ENCODE peak calls at places on chromosome X, in six cellular contexts. M, T, L, E, W and R are unnamed samples.

GRCh38 chrX:25618248-25618647 is 519.9 kb upstream of the MAGEB18 start:
- DNase-seq in M (no peak), T (no peak), L (no peak), E (no peak), W (no peak), R (no peak)

GRCh38 chrX:38484607-38485498 is 76.5 kb upstream of the TSPAN7 start:
- DNase-seq in M (no peak), T (no peak), L (no peak), E (no peak), W (no peak), R (no peak)

GRCh38 chrX:48475295-48475694 is 704 bp upstream of the FTSJ1 start:
- DNase-seq in M (no peak), T (no peak), L (no peak), E (no peak), W (no peak), R (no peak)

GRCh38 chrX:4397471-4397870 is 684.0 kb upstream of the PRKX start:
- DNase-seq in M (no peak), T (no peak), L (no peak), E (no peak), W (no peak), R (no peak)

GRCh38 chrX:55220119-55220794 is at the start of gene PAGE5:
- DNase-seq in M (no peak), T (no peak), L (no peak), E (no peak), W (no peak), R (no peak)

GRCh38 chrX:69214463-69214862 is 49.2 kb upstream of the PJA1 start:
- DNase-seq in M (no peak), T (no peak), L (no peak), E (no peak), W (no peak), R (no peak)

GRCh38 chrX:153562546-153562945 is 36.4 kb downstream of the CCNQ start:
- DNase-seq in M (no peak), T (no peak), L (no peak), E (no peak), W (no peak), R (no peak)

GRCh38 chrX:97551821-97552220 is 668.1 kb downstream of the RPA4 start:
- DNase-seq in M (no peak), T (no peak), L (no peak), E (no peak), W (no peak), R (no peak)

GRCh38 chrX:17654116-17654515 is 83.2 kb upstream of the SCML1 start:
- DNase-seq in M (no peak), T (no peak), L (no peak), E (no peak), W (no peak), R (no peak)

GRCh38 chrX:50903387-50904027 is 7.0 kb upstream of the BMP15 start:
- DNase-seq in M (no peak), T (peak), L (no peak), E (no peak), W (peak), R (no peak)

GRCh38 chrX:34655496-34656258 is 1.4 kb downstream of the TMEM47 start:
- DNase-seq in M (no peak), T (no peak), L (no peak), E (no peak), W (no peak), R (no peak)

GRCh38 chrX:46903458-46904242 is 8.6 kb upstream of the JADE3 start:
- DNase-seq in M (peak), T (peak), L (peak), E (peak), W (peak), R (peak)

GRCh38 chrX:96440941-96441340 is 243.7 kb upstream of the DIAPH2 start:
- DNase-seq in M (peak), T (no peak), L (no peak), E (no peak), W (no peak), R (no peak)

GRCh38 chrX:80335062-80335830 is 85.0 kb upstream of the TENT5D start:
- DNase-seq in M (peak), T (peak), L (peak), E (no peak), W (peak), R (peak)

GRCh38 chrX:155028749-155029360 is 2.2 kb downstream of the FUNDC2 start:
- DNase-seq in M (no peak), T (no peak), L (no peak), E (no peak), W (no peak), R (no peak)

GRCh38 chrX:155026420-155026726 is 271 bp upstream of the FUNDC2 start:
- DNase-seq in M (no peak), T (peak), L (no peak), E (no peak), W (no peak), R (no peak)

GRCh38 chrX:155026727-155027508 is at the start of gene FUNDC2:
- DNase-seq in M (peak), T (peak), L (peak), E (peak), W (peak), R (peak)

GRCh38 chrX:155027509-155028066 is 944 bp downstream of the FUNDC2 start:
- DNase-seq in M (no peak), T (no peak), L (no peak), E (no peak), W (no peak), R (no peak)

GRCh38 chrX:155028192-155028591 is 1.5 kb downstream of the FUNDC2 start:
- DNase-seq in M (no peak), T (no peak), L (no peak), E (no peak), W (no peak), R (no peak)
- H3K27ac ChIP-seq in M (peak), T (peak), L (peak), E (peak), W (no peak), R (peak)

GRCh38 chrX:41629539-41629938 is 59.2 kb upstream of the GPR34 start:
- DNase-seq in M (no peak), T (no peak), L (no peak), E (no peak), W (no peak), R (no peak)

GRCh38 chrX:41634284-41634683 is 54.5 kb upstream of the GPR34 start:
- DNase-seq in M (no peak), T (no peak), L (no peak), E (no peak), W (no peak), R (no peak)
- H3K27ac ChIP-seq in M (no peak), T (no peak), L (no peak), E (no peak), W (no peak), R (no peak)

GRCh38 chrX:10106801-10107200 is 50.0 kb upstream of the CLCN4 start:
- DNase-seq in M (no peak), T (no peak), L (no peak), E (no peak), W (no peak), R (no peak)

GRCh38 chrX:10110316-10110932 is 46.4 kb upstream of the CLCN4 start:
- DNase-seq in M (no peak), T (no peak), L (no peak), E (no peak), W (no peak), R (no peak)

GRCh38 chrX:10110984-10111363 is 45.8 kb upstream of the CLCN4 start:
- DNase-seq in M (no peak), T (no peak), L (no peak), E (no peak), W (no peak), R (no peak)

GRCh38 chrX:10109695-10110094 is 47.1 kb upstream of the CLCN4 start:
- DNase-seq in M (no peak), T (no peak), L (peak), E (no peak), W (no peak), R (no peak)

DNA sequence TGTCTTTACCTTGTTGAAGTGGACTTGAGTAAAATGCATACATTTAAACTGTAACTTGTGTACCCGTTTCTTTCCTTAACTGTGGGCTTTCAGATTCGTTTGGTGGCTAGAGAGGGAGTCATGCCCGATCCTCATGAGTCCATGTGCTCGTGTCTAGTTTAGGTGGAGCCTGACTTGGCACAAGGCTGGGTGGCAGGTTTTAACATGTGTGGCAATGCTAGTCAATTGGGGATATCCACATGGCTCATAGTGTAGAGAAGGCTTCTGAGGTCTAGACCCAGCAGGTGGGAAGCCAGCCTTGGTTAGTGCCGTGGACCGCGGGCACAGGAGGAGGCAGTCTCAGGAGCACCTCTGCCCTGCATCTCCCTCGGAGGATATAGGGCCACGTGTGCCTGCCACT is 48.5 kb upstream of the CLCN4 start:
- DNase-seq in M (no peak), T (no peak), L (no peak), E (no peak), W (no peak), R (no peak)
- H3K27ac ChIP-seq in M (no peak), T (no peak), L (no peak), E (no peak), W (no peak), R (no peak)

GRCh38 chrX:119817130-119817690 is 25.8 kb upstream of the RPL39 start:
- DNase-seq in M (no peak), T (no peak), L (no peak), E (no peak), W (no peak), R (no peak)

GRCh38 chrX:119816300-119816699 is 24.9 kb upstream of the RPL39 start:
- DNase-seq in M (peak), T (no peak), L (no peak), E (no peak), W (no peak), R (no peak)
- H3K27ac ChIP-seq in M (peak), T (no peak), L (no peak), E (no peak), W (no peak), R (no peak)

GRCh38 chrX:13938766-13939530 is 90.7 kb downstream of the GEMIN8 start:
- DNase-seq in M (no peak), T (no peak), L (no peak), E (no peak), W (no peak), R (no peak)

GRCh38 chrX:13938053-13938765 is 91.5 kb downstream of the GEMIN8 start:
- DNase-seq in M (no peak), T (peak), L (peak), E (no peak), W (peak), R (peak)

GRCh38 chrX:13939741-13940597 is 89.7 kb downstream of the GEMIN8 start:
- DNase-seq in M (no peak), T (no peak), L (no peak), E (no peak), W (peak), R (no peak)

GRCh38 chrX:13936804-13937203 is 92.9 kb downstream of the GEMIN8 start:
- DNase-seq in M (no peak), T (no peak), L (no peak), E (no peak), W (no peak), R (no peak)

DNA sequence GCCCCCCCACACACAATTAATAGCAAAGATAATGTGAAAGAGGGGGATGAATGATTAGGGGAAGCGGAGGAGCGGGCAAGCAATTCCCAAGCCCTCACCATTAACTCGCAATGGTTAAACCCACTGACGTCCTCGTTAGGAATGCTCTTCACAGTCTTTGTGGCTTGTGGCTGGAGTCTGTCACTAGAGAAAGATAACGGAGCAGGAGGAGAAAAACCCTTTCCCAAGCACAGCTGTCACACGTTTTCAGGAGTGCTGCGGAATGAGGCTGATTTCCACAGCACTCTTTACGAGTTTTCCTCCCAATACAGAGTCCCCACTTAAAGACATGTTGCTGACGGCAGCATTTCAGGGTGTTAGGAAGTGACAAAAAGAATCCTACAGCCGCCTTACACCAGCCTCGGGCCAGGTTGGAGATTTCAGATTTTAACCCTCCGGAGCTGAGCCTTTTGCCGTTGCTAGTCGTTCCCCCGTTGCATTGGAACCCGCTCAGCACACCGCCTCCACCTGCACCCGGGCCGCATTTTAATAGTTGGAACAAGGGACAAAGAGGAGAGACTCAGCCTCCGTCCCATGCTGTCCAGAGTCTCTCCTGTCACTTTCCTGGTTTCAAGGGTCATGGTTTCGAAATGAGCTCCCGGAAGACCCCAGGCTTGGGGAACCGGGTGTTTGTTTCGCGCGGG is 92.2 kb downstream of the GEMIN8 start:
- DNase-seq in M (no peak), T (no peak), L (no peak), E (no peak), W (peak), R (no peak)
- H3K27ac ChIP-seq in M (no peak), T (no peak), L (no peak), E (no peak), W (peak), R (no peak)

DNA sequence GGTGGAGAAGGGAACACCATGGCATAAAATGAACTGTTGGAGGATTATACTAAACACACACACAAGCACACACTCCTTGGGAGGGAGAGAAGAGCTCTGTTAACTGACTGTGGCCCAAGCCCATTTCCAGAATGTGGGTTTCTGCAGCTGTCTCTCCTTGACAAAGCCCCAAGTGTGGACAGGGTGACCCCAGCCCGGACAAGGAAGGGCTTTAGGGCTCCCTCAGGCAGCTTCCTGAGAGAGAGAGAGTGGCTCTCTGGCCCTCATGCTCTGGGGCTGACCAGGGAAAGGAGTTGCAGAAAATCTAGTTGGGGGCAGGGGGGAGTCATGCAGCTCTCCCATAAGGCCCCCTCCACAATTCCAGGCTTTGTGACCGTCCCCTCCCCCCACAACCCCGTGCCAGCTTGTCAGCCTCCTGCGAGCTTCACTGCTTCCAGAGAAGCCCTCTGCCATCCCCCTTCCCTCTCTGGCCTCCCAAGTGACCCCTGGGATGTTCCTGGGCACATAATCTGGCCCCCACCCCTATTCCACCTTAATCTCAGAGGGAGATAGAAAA is 590 bp downstream of the ARHGEF9 start:
- DNase-seq in M (no peak), T (no peak), L (peak), E (no peak), W (no peak), R (no peak)
- H3K27ac ChIP-seq in M (no peak), T (no peak), L (peak), E (peak), W (no peak), R (no peak)

DNA sequence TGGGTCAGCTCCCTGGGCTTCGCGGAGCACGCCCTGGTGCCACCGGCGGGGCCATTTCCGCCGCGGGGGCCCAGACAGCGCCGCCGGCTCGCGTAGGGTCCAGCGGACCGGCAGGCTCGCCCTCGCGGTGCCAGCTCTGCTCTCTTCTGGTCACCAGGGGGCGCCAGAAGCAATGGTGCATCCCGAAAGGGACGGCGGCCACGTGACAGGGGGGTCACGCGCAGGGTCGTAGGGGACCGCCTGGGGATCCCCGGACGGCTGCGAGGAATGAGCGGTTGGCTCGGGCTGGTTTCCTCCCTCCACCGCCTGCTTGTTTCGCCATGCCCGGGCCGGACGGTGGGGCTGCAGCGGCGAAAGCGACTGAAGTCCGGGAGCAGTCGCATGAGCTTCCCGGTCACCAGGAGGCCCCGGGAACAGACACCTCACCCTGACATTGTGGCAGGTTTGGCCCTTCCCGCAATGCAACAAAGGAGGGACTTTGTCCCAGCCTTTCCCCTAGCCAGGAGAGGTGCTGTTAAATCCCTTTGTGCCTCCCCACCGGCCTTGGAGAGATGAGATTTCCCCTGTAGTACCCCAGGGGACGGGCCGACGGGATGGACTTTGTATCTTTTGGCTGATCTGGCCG is 15.8 kb downstream of the ZCCHC12 start:
- DNase-seq in M (peak), T (peak), L (peak), E (peak), W (peak), R (peak)
- H3K27ac ChIP-seq in M (peak), T (peak), L (peak), E (no peak), W (no peak), R (no peak)

GRCh38 chrX:120457766-120458180 is 11.3 kb downstream of the LAMP2 start:
- DNase-seq in M (no peak), T (no peak), L (no peak), E (no peak), W (no peak), R (no peak)
- H3K27ac ChIP-seq in M (no peak), T (no peak), L (no peak), E (no peak), W (no peak), R (peak)

GRCh38 chrX:2700405-2701320 is 9.6 kb downstream of the CD99 start:
- DNase-seq in M (no peak), T (no peak), L (no peak), E (no peak), W (no peak), R (no peak)

GRCh38 chrX:2705036-2705435 is 13.9 kb downstream of the CD99 start:
- DNase-seq in M (no peak), T (no peak), L (peak), E (no peak), W (no peak), R (no peak)

GRCh38 chrX:2705461-2705860 is 14.4 kb downstream of the CD99 start:
- DNase-seq in M (no peak), T (no peak), L (no peak), E (no peak), W (no peak), R (no peak)

GRCh38 chrX:2701600-2701999 is 10.5 kb downstream of the CD99 start:
- DNase-seq in M (no peak), T (no peak), L (peak), E (no peak), W (no peak), R (no peak)

GRCh38 chrX:2703991-2704369 is 12.9 kb downstream of the CD99 start:
- DNase-seq in M (no peak), T (no peak), L (peak), E (no peak), W (no peak), R (no peak)
- H3K27ac ChIP-seq in M (peak), T (peak), L (peak), E (peak), W (no peak), R (no peak)

DNA sequence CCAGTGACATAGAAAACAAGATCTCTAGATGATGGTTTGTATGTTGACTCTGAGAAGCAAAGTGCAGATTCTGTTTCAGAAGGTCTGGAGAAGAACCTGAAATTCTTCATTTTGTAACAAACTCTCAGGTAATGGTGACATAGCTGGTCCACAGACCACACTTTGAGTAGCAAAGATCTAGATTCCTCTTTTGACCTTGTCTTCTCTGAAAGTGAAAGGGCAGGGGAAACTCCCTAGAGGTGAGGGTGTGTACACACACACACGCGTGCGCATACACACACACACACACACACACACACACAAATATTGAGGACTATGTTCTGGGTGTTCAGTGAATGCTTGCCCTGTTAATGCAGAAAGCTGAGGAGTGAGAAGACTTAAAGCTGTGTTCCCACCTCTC is 110.1 kb downstream of the NHSL2 start:
- DNase-seq in M (no peak), T (no peak), L (no peak), E (no peak), W (no peak), R (no peak)
- H3K27ac ChIP-seq in M (no peak), T (no peak), L (peak), E (no peak), W (no peak), R (peak)